ENCODE peak calls at places on chromosomes 3 and 15, in seven cellular contexts. L, O, M, Z, Y, V and X are unnamed samples.

GRCh38 chr3:10678796-10679376 is 137.1 kb upstream of the SLC6A11 start:
- DNase-seq in L (no peak), O (no peak), M (no peak), Z (no peak), Y (no peak), V (no peak), X (no peak)

GRCh38 chr3:46725663-46726314 is 8.1 kb upstream of the PRSS50 start:
- DNase-seq in L (no peak), O (no peak), M (no peak), Z (no peak), Y (no peak), V (no peak), X (no peak)

GRCh38 chr15:86624261-86625036 is 544.8 kb downstream of the AGBL1 start:
- DNase-seq in L (peak; percentile 84), O (peak; percentile 94), M (peak; percentile 89), Z (peak; percentile 95), Y (no peak), V (peak; percentile 95), X (peak; percentile 72)

GRCh38 chr3:144777941-144778340 is 806.3 kb downstream of the DIPK2A start:
- DNase-seq in L (no peak), O (no peak), M (no peak), Z (no peak), Y (no peak), V (no peak), X (no peak)

GRCh38 chr3:154023148-154023547 is 98.0 kb upstream of the ARHGEF26 start:
- DNase-seq in L (no peak), O (no peak), M (no peak), Z (no peak), Y (no peak), V (no peak), X (no peak)

GRCh38 chr15:73679180-73679579 is 5.0 kb upstream of the CD276 start:
- DNase-seq in L (no peak), O (no peak), M (no peak), Z (no peak), Y (no peak), V (no peak), X (no peak)

GRCh38 chr15:95919460-95919859 is 411.0 kb upstream of the NR2F2 start:
- DNase-seq in L (no peak), O (no peak), M (no peak), Z (no peak), Y (no peak), V (no peak), X (no peak)

GRCh38 chr3:190492129-190492528 is 21.8 kb upstream of the IL1RAP start:
- DNase-seq in L (no peak), O (no peak), M (no peak), Z (no peak), Y (no peak), V (no peak), X (no peak)

GRCh38 chr3:51718547-51719412 is 11.9 kb downstream of the GRM2 start:
- DNase-seq in L (peak; percentile 91), O (peak; percentile 23), M (peak; percentile 84), Z (peak; percentile 61), Y (peak; percentile 21), V (peak; percentile 72), X (peak; percentile 79)

GRCh38 chr3:59443618-59444292 is 393.9 kb upstream of the CFAP20DC start:
- DNase-seq in L (no peak), O (no peak), M (no peak), Z (no peak), Y (no peak), V (no peak), X (no peak)

GRCh38 chr15:41917767-41918430 is 24.0 kb upstream of the SPTBN5 start:
- DNase-seq in L (no peak), O (peak; percentile 85), M (no peak), Z (peak; percentile 70), Y (no peak), V (peak; percentile 89), X (no peak)

DNA sequence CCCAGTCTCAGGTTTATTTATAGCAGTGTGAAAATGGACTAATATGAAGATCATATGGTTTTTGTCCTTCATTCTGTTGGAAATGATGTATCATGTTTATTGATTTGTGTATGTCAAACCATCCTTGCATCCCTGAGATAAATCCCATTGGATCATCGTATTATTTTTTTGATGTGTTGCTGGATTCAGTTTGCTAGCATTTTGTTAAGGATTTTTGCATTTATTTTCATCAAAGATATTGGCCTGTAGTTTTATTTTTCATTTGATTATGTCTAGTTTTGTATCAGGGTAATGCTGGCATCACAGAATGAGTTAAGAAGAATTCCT is 34.3 kb downstream of the FAIM start:
- DNase-seq in L (no peak), O (no peak), M (no peak), Z (no peak), Y (no peak), V (no peak), X (no peak)
- H3K9me3 ChIP-seq in L (peaks cover 41% of the 10 kb centered on the region), O (peaks cover 32% of the 10 kb centered on the region), M (no peaks in the 10 kb centered on the region), Z (peaks cover 4% of the 10 kb centered on the region), Y (no peaks in the 10 kb centered on the region), V (peaks cover 26% of the 10 kb centered on the region), X (no peaks in the 10 kb centered on the region)

DNA sequence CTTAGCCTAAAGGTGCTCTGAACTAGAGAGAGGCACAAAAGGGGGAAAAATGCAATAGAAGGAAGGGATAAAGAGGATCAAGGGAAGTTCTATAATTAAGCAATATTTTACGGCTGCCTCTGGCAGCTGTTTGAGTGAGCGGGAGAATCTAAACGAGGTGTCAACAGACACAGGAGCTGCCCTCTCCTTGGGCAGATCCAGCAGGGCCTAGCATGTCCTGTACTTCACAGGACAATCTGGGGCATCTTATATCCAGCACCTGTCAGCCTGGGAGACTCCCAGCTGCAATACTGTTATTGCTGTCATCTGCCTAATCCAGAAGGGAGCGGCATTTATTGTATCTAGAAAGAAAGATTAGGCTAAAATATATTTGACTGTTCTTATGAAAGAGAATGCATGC is 68.9 kb downstream of the WWTR1 start:
- DNase-seq in L (no peak), O (peak; percentile 67), M (no peak), Z (no peak), Y (no peak), V (no peak), X (peak; percentile 28)
- H3K4me1 ChIP-seq in L (peaks cover 47% of the 10 kb centered on the region), O (peaks cover 10% of the 10 kb centered on the region), M (peaks cover 37% of the 10 kb centered on the region), Z (peaks cover 40% of the 10 kb centered on the region), Y (peaks cover 10% of the 10 kb centered on the region), V (peaks cover 71% of the 10 kb centered on the region), X (peaks cover 47% of the 10 kb centered on the region)

GRCh38 chr3:71784201-71784913 is 591 bp downstream of the PROK2 start:
- DNase-seq in L (peak; percentile 74), O (no peak), M (peak; percentile 8), Z (no peak), Y (no peak), V (no peak), X (no peak)
- H3K4me3 ChIP-seq in L (peak overlapping the region; percentile 63), O (peak overlapping the region; percentile 30), M (peak overlapping the region; percentile 40), Z (no peak overlapping the region), Y (peak overlapping the region; percentile 12), V (peak overlapping the region; percentile 52), X (peak overlapping the region; percentile 29)

GRCh38 chr3:126083913-126084514 is at the start of gene SLC41A3:
- DNase-seq in L (peak; percentile 91), O (peak; percentile 72), M (peak; percentile 92), Z (peak; percentile 81), Y (peak; percentile 90), V (peak; percentile 93), X (peak; percentile 93)

GRCh38 chr3:126087552-126088175 is 3.7 kb upstream of the SLC41A3 start:
- DNase-seq in L (peak; percentile 54), O (no peak), M (no peak), Z (no peak), Y (no peak), V (no peak), X (no peak)

GRCh38 chr3:126084667-126085180 is 800 bp upstream of the SLC41A3 start:
- DNase-seq in L (no peak), O (no peak), M (no peak), Z (no peak), Y (no peak), V (no peak), X (no peak)

GRCh38 chr3:126085276-126085675 is 1.4 kb upstream of the SLC41A3 start:
- DNase-seq in L (no peak), O (no peak), M (no peak), Z (no peak), Y (no peak), V (no peak), X (no peak)

DNA sequence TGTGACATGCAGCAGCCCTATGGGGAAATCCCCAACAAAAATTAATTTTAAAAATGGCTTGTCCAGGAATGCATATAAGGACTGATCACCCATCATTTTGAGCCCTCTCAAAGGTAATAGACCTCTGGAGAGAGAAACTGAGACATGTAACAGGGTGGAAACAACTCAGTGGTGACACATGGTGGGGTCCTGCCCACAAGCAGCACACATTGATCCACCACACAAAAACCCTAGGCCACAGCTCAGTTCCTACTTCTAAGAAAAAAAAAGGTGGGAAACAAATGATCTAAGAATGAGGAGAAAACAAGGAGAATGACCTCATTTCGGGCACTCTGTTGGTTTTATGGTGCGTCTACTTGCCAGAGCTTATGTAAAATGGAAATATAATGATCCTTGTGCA is 1.9 kb upstream of the SLC41A3 start:
- DNase-seq in L (no peak), O (no peak), M (no peak), Z (no peak), Y (no peak), V (no peak), X (no peak)
- H3K9me3 ChIP-seq in L (peaks cover 34% of the 10 kb centered on the region), O (peaks cover 6% of the 10 kb centered on the region), M (no peaks in the 10 kb centered on the region), Z (no peaks in the 10 kb centered on the region), Y (no peaks in the 10 kb centered on the region), V (no peaks in the 10 kb centered on the region), X (peaks cover 8% of the 10 kb centered on the region)

DNA sequence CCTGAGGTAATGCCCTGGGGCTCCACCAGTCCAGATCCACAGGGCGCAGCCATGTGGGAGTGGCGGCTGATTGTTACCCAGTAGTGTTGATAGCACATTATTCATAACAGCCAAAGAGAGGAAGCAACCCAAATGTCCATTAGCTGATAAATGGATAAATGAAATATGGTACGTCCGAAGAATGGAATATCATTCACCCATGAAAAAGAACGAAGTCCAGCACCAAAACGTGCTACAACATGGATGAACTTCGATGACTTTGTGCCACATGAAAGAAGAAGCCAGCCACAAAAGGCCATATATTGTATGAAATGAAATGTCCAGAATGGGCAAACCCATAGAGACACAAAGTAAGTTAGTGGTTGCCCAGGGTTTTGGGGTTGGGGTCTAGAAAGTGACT is 6.4 kb downstream of the SMAD6 start:
- DNase-seq in L (no peak), O (no peak), M (no peak), Z (no peak), Y (no peak), V (no peak), X (no peak)
- H3K4me1 ChIP-seq in L (peaks cover 39% of the 10 kb centered on the region), O (peaks cover 32% of the 10 kb centered on the region), M (peaks cover 43% of the 10 kb centered on the region), Z (peaks cover 5% of the 10 kb centered on the region), Y (peaks cover 27% of the 10 kb centered on the region), V (peaks cover 6% of the 10 kb centered on the region), X (peaks cover 39% of the 10 kb centered on the region)

GRCh38 chr15:67107014-67107812 is 41.8 kb downstream of the SMAD3 start:
- DNase-seq in L (no peak), O (peak; percentile 99), M (no peak), Z (peak; percentile 98), Y (peak; percentile 65), V (peak; percentile 86), X (no peak)
- H3K4me3 ChIP-seq in L (no peak overlapping the region), O (no peak overlapping the region), M (no peak overlapping the region), Z (no peak overlapping the region), Y (no peak overlapping the region), V (no peak overlapping the region), X (no peak overlapping the region)

GRCh38 chr3:149214702-149215101 is 6.9 kb downstream of the CP start:
- DNase-seq in L (no peak), O (no peak), M (no peak), Z (no peak), Y (no peak), V (no peak), X (no peak)
- H3K9me3 ChIP-seq in L (no peaks in the 10 kb centered on the region), O (no peaks in the 10 kb centered on the region), M (no peaks in the 10 kb centered on the region), Z (no peaks in the 10 kb centered on the region), Y (no peaks in the 10 kb centered on the region), V (no peaks in the 10 kb centered on the region), X (no peaks in the 10 kb centered on the region)